ENCODE peak calls at places on chromosomes 13 and 19, in eight cellular contexts. T is endodermal cell, W is fibroblast of lung, J is esophagus squamous epithelium, V is thyroid gland, I is neural progenitor cell, X is Peyer's patch, S is mucosa of descending colon. N is an unnamed sample.
A peak's percentile ranks its signal among the peaks of the same experiment; 100 is the strongest.

GRCh38 chr13:51599444-51600176 is 15.3 kb downstream of the WDFY2 start:
- DNase-seq in J (no peak), V (no peak), I (no peak), S (no peak), X (no peak), W (no peak), T (no peak), N (no peak)

GRCh38 chr19:33392341-33393285 is 19.1 kb downstream of the CEBPG start:
- DNase-seq in T (no peak), V (peak; percentile 82), X (peak; percentile 77), S (peak; percentile 69), W (no peak), I (no peak), J (no peak), N (peak; percentile 63)

GRCh38 chr13:89380101-89380500 is 1708.9 kb downstream of the SLITRK5 start:
- DNase-seq in S (no peak), W (no peak), I (no peak), X (no peak), V (no peak), J (no peak), T (no peak), N (no peak)

GRCh38 chr19:8085606-8086464 is 33.3 kb downstream of the CCL25 start:
- DNase-seq in S (peak; percentile 41), I (peak; percentile 44), J (no peak), T (peak; percentile 49), W (no peak), X (peak; percentile 68), V (no peak), N (no peak)

GRCh38 chr13:82070411-82070810 is 1729.5 kb upstream of the SPRY2 start:
- DNase-seq in J (no peak), V (no peak), S (no peak), T (no peak), X (no peak), I (no peak), W (no peak), N (no peak)

GRCh38 chr13:26601669-26602068 is 44.2 kb downstream of the WASF3 start:
- DNase-seq in I (no peak), X (no peak), W (peak; percentile 66), V (no peak), J (no peak), S (no peak), T (no peak), N (no peak)

GRCh38 chr13:32073180-32073864 is 41.7 kb downstream of the FRY start:
- DNase-seq in I (no peak), W (no peak), J (no peak), S (no peak), X (no peak), V (no peak), T (no peak), N (no peak)

GRCh38 chr13:33109801-33110200 is 93.6 kb downstream of the KL start:
- DNase-seq in J (no peak), X (no peak), V (no peak), S (peak; percentile 46), I (peak; percentile 31), T (peak; percentile 78), W (no peak), N (no peak)

GRCh38 chr19:29381353-29382203 is 144.2 kb upstream of the VSTM2B start:
- DNase-seq in T (peak; percentile 14), X (peak; percentile 24), W (no peak), S (no peak), I (no peak), V (no peak), J (no peak), N (peak; percentile 1)

GRCh38 chr13:95874286-95874685 is 178.9 kb downstream of the UGGT2 start:
- DNase-seq in J (no peak), S (no peak), X (no peak), I (no peak), V (no peak), W (peak; percentile 23), T (no peak), N (no peak)

GRCh38 chr19:20244356-20244755 is 77.3 kb downstream of the ZNF486 start:
- DNase-seq in X (no peak), T (no peak), I (no peak), S (no peak), J (no peak), W (no peak), V (no peak), N (no peak)

GRCh38 chr13:28497143-28497876 is 2.4 kb upstream of the FLT1 start:
- DNase-seq in X (no peak), W (no peak), S (no peak), T (no peak), I (no peak), V (no peak), J (no peak), N (no peak)

GRCh38 chr13:20125129-20125782 is 35.6 kb downstream of the GJA3 start:
- DNase-seq in S (no peak), W (peak; percentile 79), I (no peak), T (no peak), X (peak; percentile 45), J (no peak), V (no peak), N (no peak)

GRCh38 chr19:29484876-29485275 is 40.9 kb upstream of the VSTM2B start:
- DNase-seq in V (no peak), I (no peak), X (peak; percentile 2), T (peak; percentile 26), W (no peak), S (no peak), J (no peak), N (no peak)

GRCh38 chr13:71218960-71219359 is 648.0 kb downstream of the DACH1 start:
- DNase-seq in I (peak; percentile 68), T (peak; percentile 60), J (no peak), W (no peak), V (no peak), X (no peak), S (no peak), N (no peak)

GRCh38 chr19:46898731-46899130 is 37.9 kb downstream of the ARHGAP35 start:
- DNase-seq in S (no peak), T (peak; percentile 49), J (no peak), X (no peak), I (no peak), V (no peak), W (peak; percentile 92), N (peak; percentile 56)

GRCh38 chr19:31330761-31331160 is 18.5 kb downstream of the TSHZ3 start:
- DNase-seq in X (no peak), S (no peak), T (no peak), V (no peak), I (no peak), W (no peak), J (no peak), N (no peak)

GRCh38 chr19:1015782-1016646 is 4.9 kb downstream of the TMEM259 start:
- DNase-seq in J (no peak), S (peak; percentile 35), I (peak; percentile 42), X (peak; percentile 66), T (no peak), V (no peak), W (no peak), N (no peak)

GRCh38 chr19:1013218-1013617 is 7.7 kb downstream of the TMEM259 start:
- DNase-seq in W (no peak), J (no peak), V (no peak), X (no peak), S (no peak), I (no peak), T (no peak), N (no peak)

GRCh38 chr19:1015061-1015781 is 5.7 kb downstream of the TMEM259 start:
- DNase-seq in S (peak; percentile 31), I (no peak), V (no peak), W (no peak), X (no peak), T (no peak), J (no peak), N (no peak)

GRCh38 chr19:1012334-1012733 is 8.6 kb downstream of the TMEM259 start:
- DNase-seq in J (no peak), I (no peak), X (no peak), W (no peak), S (no peak), V (no peak), T (no peak), N (no peak)

DNA sequence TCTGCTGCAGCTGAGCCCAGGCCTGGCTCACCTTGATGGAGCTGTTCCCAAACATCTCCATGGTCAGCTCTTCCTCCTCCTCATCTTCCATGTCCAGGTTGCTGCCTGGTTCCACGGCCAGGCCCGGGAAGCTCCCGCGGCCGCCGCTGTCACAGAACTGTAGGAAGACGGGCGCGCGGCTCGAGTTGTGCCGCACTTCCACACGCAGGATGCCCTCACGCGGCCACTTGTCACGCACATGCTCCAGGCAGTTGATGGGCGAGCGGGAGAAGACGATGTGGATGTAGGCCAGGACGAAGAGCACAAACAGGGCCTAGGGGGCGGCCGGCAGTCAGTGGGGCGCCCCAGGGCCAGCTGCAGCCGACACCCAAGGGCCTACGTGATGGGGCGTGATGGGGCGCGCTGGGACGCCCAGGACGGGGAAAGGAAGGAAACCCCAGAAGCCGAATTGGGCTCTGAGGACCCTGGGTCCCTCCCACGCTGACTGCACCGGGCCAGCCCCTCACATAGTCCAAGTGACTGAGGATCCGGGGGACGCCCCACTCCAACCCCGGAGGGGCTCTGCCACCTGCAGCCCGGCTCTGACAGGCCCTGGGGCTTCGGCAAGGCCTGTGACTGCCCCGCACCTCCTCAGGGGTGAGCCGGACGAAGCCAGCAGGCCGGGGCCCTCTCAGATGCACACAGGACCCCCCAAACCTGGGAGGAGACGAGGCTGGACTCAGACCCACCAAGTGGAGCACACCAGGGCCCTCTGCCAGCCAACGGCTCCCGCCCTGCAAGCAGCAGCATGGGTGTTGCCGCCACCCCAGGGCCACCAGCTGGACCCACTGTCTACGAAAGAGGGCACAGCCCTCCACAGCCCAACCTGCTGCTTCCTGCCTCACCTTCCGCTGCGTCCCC is 6.5 kb downstream of the TMEM259 start:
- DNase-seq in X (no peak), T (no peak), W (no peak), V (no peak), I (no peak), S (no peak), J (no peak), N (no peak)
- H3K36me3 ChIP-seq in X (peaks cover 62% of the 10 kb centered on the region), T (peaks cover 17% of the 10 kb centered on the region), W (peaks cover 26% of the 10 kb centered on the region), V (peaks cover 41% of the 10 kb centered on the region), I (no peaks in the 10 kb centered on the region), S (peaks cover 3% of the 10 kb centered on the region), J (peaks cover 39% of the 10 kb centered on the region), N (no peaks in the 10 kb centered on the region)

GRCh38 chr13:41352935-41353801 is 42.1 kb downstream of the NAA16 start:
- DNase-seq in S (no peak), T (peak; percentile 73), W (peak; percentile 33), I (peak; percentile 37), X (peak; percentile 61), J (no peak), V (peak; percentile 11), N (peak; percentile 35)
- TF ChIP-seq CTCF in S (peak; percentile 71), T (peak; percentile 88), W (peak; percentile 67), I (peak; percentile 89), X (peak; percentile 88), J (peak; percentile 86), V (peak; percentile 51), N (peak; percentile 63)

GRCh38 chr13:101412076-101412475 is 4.2 kb downstream of the NALCN start:
- DNase-seq in I (no peak), W (no peak), S (no peak), X (no peak), J (no peak), V (no peak), T (no peak), N (no peak)
- H3K9me3 ChIP-seq in I (no peaks in the 10 kb centered on the region), W (no peaks in the 10 kb centered on the region), S (no peaks in the 10 kb centered on the region), X (no peaks in the 10 kb centered on the region), J (no peaks in the 10 kb centered on the region), V (no peaks in the 10 kb centered on the region), T (no peaks in the 10 kb centered on the region), N (no peaks in the 10 kb centered on the region)

DNA sequence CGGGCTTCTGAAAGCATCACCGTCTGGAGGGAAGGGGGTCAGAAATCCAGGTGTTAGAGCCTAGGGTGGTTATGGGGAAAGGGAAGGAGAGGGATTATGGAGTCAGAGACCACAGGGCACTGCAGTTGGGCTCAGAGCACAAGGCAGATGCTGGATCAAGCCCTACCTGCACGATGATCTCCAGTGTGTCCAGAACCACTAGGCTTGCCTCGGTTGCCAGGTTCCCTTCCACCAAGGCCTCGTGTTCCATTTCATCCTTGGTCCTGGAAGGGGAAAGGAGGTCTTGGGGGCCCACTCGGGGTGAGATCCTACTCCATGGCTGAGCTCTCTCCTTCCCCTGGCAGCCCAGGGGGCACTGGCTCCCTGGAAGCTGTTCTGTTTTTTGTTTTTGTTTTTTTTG is 17.0 kb upstream of the KANK2 start:
- DNase-seq in S (no peak), W (no peak), X (no peak), V (no peak), I (no peak), T (no peak), J (no peak), N (no peak)
- H3K36me3 ChIP-seq in S (no peaks in the 10 kb centered on the region), W (peaks cover 6% of the 10 kb centered on the region), X (peaks cover 59% of the 10 kb centered on the region), V (peaks cover 45% of the 10 kb centered on the region), I (no peaks in the 10 kb centered on the region), T (peaks cover 25% of the 10 kb centered on the region), J (peaks cover 8% of the 10 kb centered on the region), N (no peaks in the 10 kb centered on the region)

N was measured in testis.